ENCODE peak calls at places on chromosomes 11 and 22, in five cellular contexts. A, W, J, K and E are unnamed samples. For H3K27me3, the result is how much of the 10 kb centered on the place peaks cover.

GRCh38 chr11:124900464-124900863 is 2.8 kb upstream of the ROBO4 start:
- DNase-seq in A (peak), W (no peak), J (peak), K (peak), E (no peak)

GRCh38 chr11:46120711-46121327 is 435 bp downstream of the PHF21A start:
- DNase-seq in A (peak), W (peak), J (no peak), K (peak), E (peak)

GRCh38 chr11:59616396-59616982 is 915 bp upstream of the OSBP start:
- DNase-seq in A (no peak), W (no peak), J (no peak), K (no peak), E (no peak)

GRCh38 chr11:46489668-46490560 is 98.3 kb upstream of the CHRM4 start:
- DNase-seq in A (peak), W (peak), J (peak), K (peak), E (peak)

GRCh38 chr11:61392991-61393595 is 706 bp downstream of the TMEM216 start:
- DNase-seq in A (peak), W (no peak), J (peak), K (peak), E (no peak)

GRCh38 chr11:91981995-91982394 is 242.6 kb upstream of the FAT3 start:
- DNase-seq in A (no peak), W (no peak), J (peak), K (no peak), E (no peak)

GRCh38 chr11:1499261-1499890 is 12.8 kb upstream of the MOB2 start:
- DNase-seq in A (no peak), W (no peak), J (no peak), K (no peak), E (no peak)

GRCh38 chr22:34427436-34427835 is 507.2 kb upstream of the LARGE1 start:
- DNase-seq in A (no peak), W (no peak), J (no peak), K (no peak), E (no peak)

GRCh38 chr22:39123811-39124668 is 27.0 kb downstream of the APOBEC3H start:
- DNase-seq in A (peak), W (no peak), J (no peak), K (no peak), E (no peak)

GRCh38 chr11:23688835-23689234 is 808.0 kb upstream of the LUZP2 start:
- DNase-seq in A (no peak), W (peak), J (peak), K (no peak), E (no peak)

GRCh38 chr11:95556342-95557151 is 233.0 kb downstream of the FAM76B start:
- DNase-seq in A (peak), W (no peak), J (peak), K (no peak), E (no peak)

GRCh38 chr11:202490-202889 is 4.7 kb downstream of the BET1L start:
- DNase-seq in A (peak), W (peak), J (no peak), K (no peak), E (no peak)

GRCh38 chr11:1742371-1742770 is 8.0 kb downstream of the IFITM10 start:
- DNase-seq in A (no peak), W (no peak), J (no peak), K (no peak), E (no peak)

GRCh38 chr22:43825651-43826050 is 13.5 kb upstream of the EFCAB6 start:
- DNase-seq in A (no peak), W (no peak), J (no peak), K (no peak), E (no peak)

GRCh38 chr11:84522331-84522730 is 1104.8 kb downstream of the DLG2 start:
- DNase-seq in A (no peak), W (no peak), J (no peak), K (no peak), E (no peak)

DNA sequence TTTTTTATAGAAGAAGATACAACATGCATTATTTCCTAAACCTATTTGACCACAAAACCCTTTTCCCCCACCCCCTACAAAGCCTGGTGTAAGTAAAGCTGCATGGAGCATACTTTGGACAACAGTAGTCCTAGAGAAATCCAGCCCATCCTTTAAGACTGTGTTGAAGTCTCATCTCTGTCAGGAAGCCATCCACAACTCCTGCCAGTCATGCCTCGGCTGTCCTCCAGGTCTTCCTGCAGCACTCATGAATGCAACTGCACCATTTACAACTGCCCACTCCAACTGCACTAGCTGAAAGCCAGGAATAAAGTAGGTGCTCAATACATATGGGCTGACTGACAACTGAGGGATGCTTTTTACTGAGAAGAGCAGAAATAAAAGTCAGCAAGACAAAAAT is 27.3 kb downstream of the IL18BP start:
- DNase-seq in A (no peak), W (no peak), J (no peak), K (no peak), E (no peak)
- H3K27ac ChIP-seq in A (peak), W (no peak), J (peak), K (no peak), E (no peak)

DNA sequence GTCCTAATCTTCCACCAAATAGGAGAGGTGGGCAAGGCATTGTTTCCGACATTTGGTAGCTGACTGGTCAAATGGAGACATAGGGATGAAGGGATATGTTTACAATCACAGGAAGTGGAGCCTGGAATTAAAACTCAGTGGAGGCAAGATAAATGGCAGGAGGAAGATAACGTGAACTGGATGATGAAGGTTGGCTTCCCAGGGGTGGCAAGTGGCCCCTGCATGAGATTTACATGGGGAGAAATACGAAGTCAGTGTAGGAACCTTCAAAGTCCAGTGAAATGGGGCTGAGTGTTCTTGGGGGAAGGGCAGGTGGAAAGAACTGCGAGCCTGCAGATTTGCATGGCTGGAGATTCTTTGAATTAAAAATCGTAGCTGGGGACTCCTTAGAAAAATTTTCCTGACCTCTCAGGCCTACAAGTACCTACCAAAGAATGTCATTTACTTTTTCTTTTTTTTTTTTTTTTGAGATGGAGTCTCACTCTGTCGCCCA is 724 bp upstream of the FOXRED2 start:
- DNase-seq in A (no peak), W (no peak), J (no peak), K (no peak), E (no peak)
- H3K4me3 ChIP-seq in A (peak), W (peak), J (peak), K (peak), E (peak)

DNA sequence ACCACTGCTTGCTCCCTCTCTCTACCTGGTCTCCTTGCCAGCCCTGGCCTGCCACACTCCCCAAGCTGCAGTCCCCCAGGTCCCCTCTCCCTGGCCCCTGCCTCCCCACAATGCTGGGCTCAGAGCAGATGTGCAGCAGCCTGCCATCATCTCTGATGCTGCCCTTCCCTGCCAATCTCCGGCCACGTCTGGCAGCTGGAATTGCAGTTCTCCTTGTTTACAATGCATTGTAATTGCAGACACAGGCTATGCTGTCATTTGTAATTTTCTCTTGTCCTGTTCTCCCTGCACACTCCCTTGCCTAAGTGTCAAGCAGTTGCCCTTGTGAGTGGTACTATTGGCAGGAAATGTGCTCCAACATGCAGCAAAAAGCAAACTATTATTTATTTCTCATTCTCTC is 222.3 kb downstream of the NTM start:
- DNase-seq in A (no peak), W (no peak), J (no peak), K (no peak), E (no peak)
- H3K27me3 ChIP-seq in A (under half), W (under half), J (under half), K (under half), E (under half)

DNA sequence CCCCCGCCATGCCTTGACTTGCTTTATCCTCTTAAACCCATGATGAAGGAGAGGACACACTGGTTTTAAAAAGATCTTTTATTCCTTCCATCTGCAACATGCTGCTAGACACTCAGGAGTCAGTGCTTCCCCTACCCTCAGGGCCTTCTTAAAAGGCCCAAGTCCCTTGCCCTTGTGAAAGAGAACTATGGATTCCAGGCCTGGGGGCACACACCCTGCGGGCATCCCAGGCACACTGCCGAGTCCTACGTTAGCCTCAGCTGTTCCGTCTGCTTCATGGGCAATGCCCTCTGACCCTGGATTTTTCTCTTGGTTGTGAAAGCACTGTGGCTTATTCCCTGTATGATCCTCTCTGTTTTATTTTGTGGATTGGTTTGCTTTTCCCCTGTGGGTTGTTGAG is 35.1 kb upstream of the RAB1B start:
- DNase-seq in A (no peak), W (no peak), J (no peak), K (no peak), E (no peak)
- H3K27ac ChIP-seq in A (no peak), W (no peak), J (no peak), K (no peak), E (no peak)

GRCh38 chr11:13229136-13229535 is 48.5 kb upstream of the BMAL1 start:
- DNase-seq in A (no peak), W (no peak), J (no peak), K (no peak), E (no peak)
- H3K4me3 ChIP-seq in A (no peak), W (no peak), J (no peak), K (no peak), E (no peak)